ENCODE peak calls at places on chromosomes 7 and 10, in four cellular contexts. Z, R, E and K are unnamed samples. For H3K4me1 and H3K36me3, the result is how much of the 10 kb centered on the place peaks cover.

GRCh38 chr7:148303295-148304013 is 287.1 kb upstream of the C7orf33 start:
- DNase-seq in E (peak), R (peak), Z (peak), K (peak)

GRCh38 chr7:87599336-87599735 is 1.3 kb downstream of the ABCB1 start:
- DNase-seq in E (no peak), R (peak), Z (no peak), K (peak)

GRCh38 chr7:70887186-70887585 is 244.8 kb upstream of the GALNT17 start:
- DNase-seq in R (no peak), Z (no peak), E (no peak), K (no peak)

GRCh38 chr7:10122573-10123100 is 851.0 kb upstream of the PHF14 start:
- DNase-seq in Z (peak), E (no peak), R (no peak), K (no peak)

GRCh38 chr10:22486431-22486830 is 141.1 kb downstream of the SPAG6 start:
- DNase-seq in Z (no peak), E (no peak), R (no peak), K (no peak)

GRCh38 chr7:69654849-69655707 is 56.8 kb downstream of the AUTS2 start:
- DNase-seq in E (no peak), R (peak), Z (no peak), K (no peak)

GRCh38 chr7:132437730-132438129 is 138.5 kb downstream of the PLXNA4 start:
- DNase-seq in R (no peak), Z (no peak), E (no peak), K (no peak)

GRCh38 chr7:105309235-105310156 is 79.2 kb downstream of the SRPK2 start:
- DNase-seq in Z (no peak), E (no peak), R (no peak), K (peak)

GRCh38 chr7:26857534-26858228 is 6.7 kb downstream of the SKAP2 start:
- DNase-seq in E (no peak), R (no peak), Z (no peak), K (peak)

GRCh38 chr7:2517678-2518077 is 1.9 kb upstream of the LFNG start:
- DNase-seq in E (no peak), Z (no peak), R (no peak), K (peak)

GRCh38 chr10:61411651-61412050 is 41.5 kb downstream of the TMEM26 start:
- DNase-seq in Z (no peak), R (no peak), E (no peak), K (no peak)

GRCh38 chr7:117816727-117817126 is 56.5 kb downstream of the CTTNBP2 start:
- DNase-seq in R (no peak), E (no peak), Z (no peak), K (no peak)

GRCh38 chr7:73725703-73726466 is 6.4 kb upstream of the STX1A start:
- DNase-seq in Z (peak), R (peak), E (peak), K (peak)

GRCh38 chr7:80135306-80136104 is 874 bp downstream of the GNAI1 start:
- DNase-seq in E (no peak), Z (peak), R (no peak), K (peak)

GRCh38 chr7:100351657-100352058 is 6.3 kb upstream of the PILRB start:
- DNase-seq in Z (no peak), R (no peak), E (no peak), K (no peak)

GRCh38 chr7:96388620-96389383 is 66.9 kb upstream of the SLC25A13 start:
- DNase-seq in R (no peak), Z (no peak), E (no peak), K (no peak)

GRCh38 chr7:13800694-13801448 is 188.6 kb downstream of the ETV1 start:
- DNase-seq in R (no peak), Z (no peak), E (no peak), K (no peak)

GRCh38 chr7:151930695-151931094 is 25.6 kb upstream of the GALNTL5 start:
- DNase-seq in Z (no peak), E (no peak), R (no peak), K (peak)

GRCh38 chr7:123864966-123865365 is 20.0 kb downstream of the HYAL4 start:
- DNase-seq in R (no peak), Z (no peak), E (no peak), K (no peak)

GRCh38 chr7:23315366-23315765 is 16.2 kb downstream of the MALSU1 start:
- DNase-seq in Z (no peak), E (no peak), R (no peak), K (no peak)

GRCh38 chr10:46240684-46241565 is 45.9 kb upstream of the ANTXRL start:
- DNase-seq in R (no peak), Z (no peak), E (no peak), K (no peak)

GRCh38 chr7:20158684-20159083 is 58.5 kb downstream of the MACC1 start:
- DNase-seq in E (no peak), R (peak), Z (no peak), K (no peak)

GRCh38 chr10:127564644-127565043 is 15.5 kb downstream of the NPS start:
- DNase-seq in R (no peak), Z (no peak), E (no peak), K (no peak)

GRCh38 chr10:78986419-78986818 is 82.3 kb upstream of the ZMIZ1 start:
- DNase-seq in Z (no peak), R (no peak), E (no peak), K (no peak)

GRCh38 chr10:112958275-112958995 is 8.4 kb downstream of the TCF7L2 start:
- DNase-seq in R (no peak), E (no peak), Z (no peak), K (peak)

GRCh38 chr7:151133986-151134742 is 33.3 kb downstream of the GBX1 start:
- DNase-seq in Z (peak), R (no peak), E (no peak), K (no peak)

GRCh38 chr7:78529392-78529791 is 730.8 kb downstream of the PHTF2 start:
- DNase-seq in E (no peak), R (no peak), Z (no peak), K (no peak)

GRCh38 chr10:129958118-129958685 is 5.9 kb downstream of the EBF3 start:
- DNase-seq in Z (no peak), R (no peak), E (peak), K (no peak)

GRCh38 chr7:74069790-74070618 is 13.6 kb upstream of the LIMK1 start:
- DNase-seq in R (no peak), Z (no peak), E (no peak), K (no peak)

GRCh38 chr10:70578371-70578947 is 24.1 kb downstream of the PRF1 start:
- DNase-seq in Z (no peak), R (peak), E (no peak), K (peak)

GRCh38 chr7:155796381-155797261 is 15.6 kb downstream of the SHH start:
- DNase-seq in Z (peak), R (peak), E (peak), K (peak)

GRCh38 chr10:30902621-30903396 is 128.9 kb downstream of the ZNF438 start:
- DNase-seq in Z (no peak), E (no peak), R (no peak), K (no peak)

GRCh38 chr10:97543025-97543546 is 29.5 kb upstream of the ANKRD2 start:
- DNase-seq in Z (peak), R (no peak), E (peak), K (peak)

GRCh38 chr10:113709221-113709838 is 29.6 kb downstream of the CASP7 start:
- DNase-seq in Z (no peak), R (no peak), E (no peak), K (peak)

GRCh38 chr10:34802692-34803091 is 12.4 kb downstream of the PARD3 start:
- DNase-seq in R (no peak), Z (no peak), E (no peak), K (no peak)

DNA sequence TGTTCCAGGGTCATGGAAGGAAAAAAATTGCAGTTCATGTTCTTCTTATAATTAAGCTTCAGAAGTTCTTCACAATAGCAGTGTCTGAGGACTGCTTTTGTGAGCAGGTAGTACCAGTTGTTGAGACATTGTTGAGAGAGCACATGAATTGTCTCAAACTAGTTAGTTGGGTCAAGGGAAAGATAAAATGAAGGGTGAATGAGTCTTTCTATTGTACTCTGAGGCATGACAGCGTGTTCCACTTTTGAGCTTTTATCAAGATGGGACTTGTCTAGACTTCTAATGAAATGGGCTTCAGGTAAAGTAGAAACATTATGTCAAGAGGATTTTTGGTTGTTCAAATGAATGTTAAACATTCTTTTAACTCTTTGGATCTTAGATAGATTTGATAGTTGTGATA is 26.0 kb downstream of the KAT6B start:
- DNase-seq in R (no peak), E (no peak), Z (no peak), K (no peak)
- H3K4me1 ChIP-seq in R (under half), E (under half), Z (half or more), K (under half)

GRCh38 chr10:95353123-95353522 is 62.3 kb upstream of the PDLIM1 start:
- DNase-seq in E (no peak), Z (no peak), R (no peak), K (no peak)

GRCh38 chr10:95352684-95353083 is 61.9 kb upstream of the PDLIM1 start:
- DNase-seq in R (no peak), E (no peak), Z (no peak), K (no peak)

GRCh38 chr10:95350212-95350829 is 59.5 kb upstream of the PDLIM1 start:
- DNase-seq in Z (no peak), R (no peak), E (no peak), K (no peak)

GRCh38 chr10:95354130-95354529 is 63.3 kb upstream of the PDLIM1 start:
- DNase-seq in Z (no peak), R (no peak), E (no peak), K (no peak)

DNA sequence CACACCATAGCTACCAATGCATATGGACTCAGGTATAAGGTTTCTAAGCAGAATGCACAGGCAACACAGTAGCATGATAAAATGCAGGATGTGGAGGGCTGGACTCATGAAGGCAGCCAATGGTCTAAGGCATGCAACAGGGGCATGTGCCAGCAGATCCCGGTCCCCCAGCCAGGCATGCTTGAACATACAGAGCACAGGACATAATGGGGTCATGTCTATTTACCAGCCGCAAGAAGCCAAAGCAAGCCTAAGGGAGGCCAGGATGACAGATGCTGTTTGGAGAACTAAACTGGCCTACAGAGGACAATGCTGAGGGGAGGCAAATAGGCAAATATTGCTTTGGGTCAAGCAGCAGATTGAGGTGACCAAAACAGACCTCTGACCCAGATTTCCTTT is 60.0 kb upstream of the PDLIM1 start:
- DNase-seq in E (no peak), R (no peak), Z (no peak), K (no peak)
- H3K36me3 ChIP-seq in E (half or more), R (under half), Z (half or more), K (under half)

GRCh38 chr10:72828294-72828693 is 65.2 kb upstream of the OIT3 start:
- DNase-seq in Z (no peak), E (no peak), R (no peak), K (no peak)
- H3K4me1 ChIP-seq in Z (under half), E (under half), R (under half), K (under half)

GRCh38 chr7:138546064-138546619 is 86.1 kb downstream of the TRIM24 start:
- DNase-seq in E (no peak), R (no peak), Z (no peak), K (no peak)

GRCh38 chr7:138543739-138544138 is 83.7 kb downstream of the TRIM24 start:
- DNase-seq in Z (no peak), E (no peak), R (no peak), K (no peak)

GRCh38 chr7:138549082-138549481 is 89.0 kb downstream of the TRIM24 start:
- DNase-seq in E (no peak), R (no peak), Z (no peak), K (no peak)

GRCh38 chr7:138545123-138545522 is 85.1 kb downstream of the TRIM24 start:
- DNase-seq in Z (no peak), E (no peak), R (no peak), K (no peak)

DNA sequence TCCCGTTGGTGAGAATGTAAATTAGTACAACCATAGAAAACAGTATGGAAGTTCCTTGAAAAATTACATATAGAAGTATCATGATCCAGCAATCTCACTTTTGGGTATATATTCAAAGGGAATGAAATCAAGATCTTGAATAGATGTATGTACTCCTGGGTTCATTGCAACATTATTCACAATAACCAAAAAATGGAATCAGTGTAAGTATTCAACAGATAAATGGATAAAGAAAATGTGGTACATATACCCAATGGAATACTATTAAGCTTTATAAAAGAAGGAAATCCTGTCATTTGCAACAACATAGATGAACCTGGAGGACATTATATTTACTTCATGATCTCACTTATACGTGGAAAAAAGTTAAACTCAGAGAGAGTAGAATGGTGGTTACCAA is 86.8 kb downstream of the TRIM24 start:
- DNase-seq in R (no peak), E (no peak), Z (no peak), K (no peak)
- H3K36me3 ChIP-seq in R (half or more), E (under half), Z (under half), K (under half)

GRCh38 chr10:26215923-26216576 is 524 bp upstream of the GAD2 start:
- DNase-seq in Z (no peak), E (no peak), R (no peak), K (no peak)
- H3K4me1 ChIP-seq in Z (under half), E (under half), R (under half), K (under half)

DNA sequence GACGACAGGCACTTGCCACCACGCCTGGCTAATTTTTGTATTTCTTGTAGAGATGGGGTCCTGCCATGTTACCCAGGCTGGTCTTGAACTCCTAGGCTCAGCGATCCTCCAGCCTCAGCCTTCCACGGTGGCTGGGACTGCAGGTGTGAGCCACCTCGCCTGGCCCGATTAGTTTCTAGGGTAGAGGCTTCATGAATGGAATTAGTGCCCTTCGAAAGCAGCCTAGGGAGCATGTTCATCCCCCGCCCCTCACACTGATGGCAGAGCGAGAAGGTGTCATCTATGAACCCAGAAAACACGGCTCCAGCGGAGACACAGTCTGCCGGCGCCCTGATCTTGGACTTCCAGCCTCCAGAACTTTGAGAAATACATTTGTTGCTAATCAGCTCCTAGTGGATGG is 10.2 kb downstream of the PDGFA start:
- DNase-seq in R (no peak), Z (peak), E (no peak), K (no peak)
- H3K36me3 ChIP-seq in R (under half), Z (under half), E (half or more), K (under half)

GRCh38 chr10:108597031-108597430 is 1326.3 kb downstream of the XPNPEP1 start:
- DNase-seq in E (no peak), Z (no peak), R (no peak), K (no peak)
- H3K4me1 ChIP-seq in E (under half), Z (under half), R (under half), K (under half)

DNA sequence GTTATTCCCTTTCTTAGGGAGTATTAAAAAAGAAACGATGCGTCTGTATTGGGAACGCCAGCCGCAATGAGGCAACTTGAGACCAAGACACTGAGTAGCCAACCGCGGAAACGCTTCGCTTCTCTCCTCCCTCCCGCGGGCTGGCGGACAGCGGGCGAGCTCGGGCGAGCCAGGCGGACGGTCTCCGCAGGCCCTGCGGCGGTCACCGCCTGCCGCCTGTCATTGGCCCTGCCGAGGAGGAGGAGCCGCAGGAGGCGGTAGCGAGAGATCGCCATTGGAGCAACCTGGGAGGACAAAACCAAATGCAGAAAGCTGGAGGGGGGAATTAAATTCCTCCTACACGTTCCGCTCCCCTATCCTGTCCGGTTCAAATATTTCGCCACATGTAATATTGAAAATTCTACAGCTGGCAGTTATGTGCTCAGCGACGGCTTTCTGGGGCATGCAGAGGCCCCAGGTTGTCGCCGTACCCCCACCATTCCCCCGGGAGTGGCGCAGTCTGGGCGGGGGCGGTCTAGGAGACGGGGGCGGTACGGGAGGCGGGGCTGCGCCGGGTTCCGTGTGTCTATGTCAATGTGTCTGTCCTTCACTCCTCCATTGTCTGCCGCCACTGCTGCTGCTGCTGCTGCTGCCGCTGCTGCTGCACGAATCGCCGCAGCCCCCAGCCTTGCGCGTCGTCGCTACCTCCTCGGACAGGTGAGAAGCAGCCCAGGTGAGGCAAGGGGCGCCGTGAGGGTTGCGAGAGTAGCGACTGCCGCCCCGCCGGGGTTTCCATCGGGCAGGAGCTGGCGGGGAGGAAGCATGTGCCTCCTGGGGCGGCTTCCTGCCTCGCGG is at the start of the genes ANKMY2 and BZW2:
- DNase-seq in R (peak), E (peak), Z (peak), K (peak)
- H3K36me3 ChIP-seq in R (under half), E (under half), Z (under half), K (under half)

DNA sequence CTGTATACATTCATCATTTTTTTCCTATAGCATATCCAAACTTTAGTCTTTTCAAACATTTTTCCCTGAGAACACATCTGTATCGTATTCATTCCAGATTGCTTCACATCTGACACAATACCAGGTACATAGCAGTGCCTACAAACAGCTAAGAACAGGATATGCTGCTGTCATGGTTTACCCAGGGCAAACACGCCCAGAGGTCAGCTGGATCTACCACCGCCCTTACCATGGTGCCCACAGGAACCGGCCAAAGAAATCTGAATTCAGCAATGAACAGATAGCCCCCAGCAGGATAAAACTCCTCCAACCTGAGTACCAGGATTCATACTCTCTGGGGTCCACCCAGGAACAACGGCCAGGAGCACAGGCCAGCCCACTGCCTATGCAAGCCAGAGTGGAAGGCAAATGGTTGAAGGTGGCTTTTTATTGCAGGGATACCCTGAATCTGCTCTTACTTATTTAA is 43.0 kb downstream of the TNS3 start:
- DNase-seq in Z (peak), R (no peak), E (no peak), K (no peak)
- H3K4me1 ChIP-seq in Z (under half), R (under half), E (under half), K (under half)

GRCh38 chr7:92025260-92025659 is 84.6 kb downstream of the AKAP9 start:
- DNase-seq in E (no peak), R (no peak), Z (no peak), K (no peak)
- H3K36me3 ChIP-seq in E (half or more), R (half or more), Z (half or more), K (half or more)